ENCODE peak calls at places on chromosome 2, in five cellular contexts. M, W, P, S and J are unnamed samples.

GRCh38 chr2:7452110-7452851 is 535.1 kb downstream of the RNF144A start:
- DNase-seq in S (no peak), P (no peak), W (no peak), M (no peak), J (no peak)

GRCh38 chr2:209238765-209239584 is 184.9 kb upstream of the MAP2 start:
- DNase-seq in S (no peak), P (no peak), W (no peak), M (no peak), J (no peak)

GRCh38 chr2:99066602-99067001 is 74.9 kb upstream of the C2orf15 start:
- DNase-seq in W (peak; percentile 51), S (no peak), M (peak; percentile 73), P (no peak), J (peak; percentile 30)

GRCh38 chr2:158772306-158773078 is 22.6 kb upstream of the DAPL1 start:
- DNase-seq in P (no peak), W (no peak), M (no peak), S (no peak), J (no peak)

GRCh38 chr2:232926448-232927040 is 56.5 kb downstream of the SNORC start:
- DNase-seq in P (no peak), M (no peak), S (no peak), W (no peak), J (no peak)

GRCh38 chr2:20440001-20440560 is 6.8 kb upstream of the RHOB start:
- DNase-seq in S (no peak), W (no peak), P (no peak), M (no peak), J (no peak)

GRCh38 chr2:45857848-45858520 is 206.5 kb downstream of the PRKCE start:
- DNase-seq in M (no peak), W (no peak), S (no peak), P (no peak), J (no peak)

GRCh38 chr2:219576505-219577388 is 4.6 kb downstream of the INHA start:
- DNase-seq in S (no peak), P (no peak), M (no peak), W (no peak), J (peak; percentile 64)

GRCh38 chr2:221518937-221519635 is 53.0 kb downstream of the EPHA4 start:
- DNase-seq in P (no peak), M (no peak), S (peak; percentile 25), W (peak; percentile 87), J (peak; percentile 47)

GRCh38 chr2:196322963-196323810 is 151.8 kb upstream of the STK17B start:
- DNase-seq in M (peak; percentile 74), P (no peak), S (no peak), W (no peak), J (no peak)

GRCh38 chr2:41870948-41871522 is 176.8 kb upstream of the PKDCC start:
- DNase-seq in S (no peak), W (no peak), P (peak; percentile 26), M (peak; percentile 65), J (no peak)

GRCh38 chr2:170747921-170748320 is 22.3 kb upstream of the ERICH2 start:
- DNase-seq in M (peak; percentile 68), P (no peak), W (peak; percentile 77), S (no peak), J (no peak)

GRCh38 chr2:19611491-19612332 is 253.3 kb upstream of the OSR1 start:
- DNase-seq in W (peak; percentile 98), S (no peak), M (peak; percentile 95), P (no peak), J (no peak)

GRCh38 chr2:144357623-144358400 is 162.1 kb downstream of the ZEB2 start:
- DNase-seq in M (peak; percentile 92), S (no peak), P (no peak), W (peak; percentile 95), J (no peak)

GRCh38 chr2:46020416-46020815 is 276.8 kb upstream of the EPAS1 start:
- DNase-seq in W (no peak), M (no peak), P (no peak), S (no peak), J (no peak)

GRCh38 chr2:43080626-43081025 is 145.8 kb downstream of the ZFP36L2 start:
- DNase-seq in M (no peak), S (no peak), P (no peak), W (no peak), J (no peak)

GRCh38 chr2:85096616-85097015 is 36.6 kb upstream of the TCF7L1 start:
- DNase-seq in W (peak; percentile 69), M (no peak), P (no peak), S (no peak), J (no peak)

GRCh38 chr2:73112026-73112912 is 479 bp downstream of the RAB11FIP5 start:
- DNase-seq in M (peak; percentile 59), S (peak; percentile 40), P (peak; percentile 28), W (no peak), J (no peak)

GRCh38 chr2:223416826-223417610 is 185.1 kb downstream of the SCG2 start:
- DNase-seq in S (no peak), M (peak; percentile 34), P (peak; percentile 15), W (no peak), J (no peak)

GRCh38 chr2:86821842-86822241 is 31.1 kb upstream of the CD8A start:
- DNase-seq in S (no peak), W (no peak), M (no peak), P (no peak), J (no peak)

GRCh38 chr2:199455533-199456382 is 2.0 kb downstream of the SATB2 start:
- DNase-seq in W (peak; percentile 58), M (peak; percentile 30), P (no peak), S (no peak), J (peak; percentile 68)

DNA sequence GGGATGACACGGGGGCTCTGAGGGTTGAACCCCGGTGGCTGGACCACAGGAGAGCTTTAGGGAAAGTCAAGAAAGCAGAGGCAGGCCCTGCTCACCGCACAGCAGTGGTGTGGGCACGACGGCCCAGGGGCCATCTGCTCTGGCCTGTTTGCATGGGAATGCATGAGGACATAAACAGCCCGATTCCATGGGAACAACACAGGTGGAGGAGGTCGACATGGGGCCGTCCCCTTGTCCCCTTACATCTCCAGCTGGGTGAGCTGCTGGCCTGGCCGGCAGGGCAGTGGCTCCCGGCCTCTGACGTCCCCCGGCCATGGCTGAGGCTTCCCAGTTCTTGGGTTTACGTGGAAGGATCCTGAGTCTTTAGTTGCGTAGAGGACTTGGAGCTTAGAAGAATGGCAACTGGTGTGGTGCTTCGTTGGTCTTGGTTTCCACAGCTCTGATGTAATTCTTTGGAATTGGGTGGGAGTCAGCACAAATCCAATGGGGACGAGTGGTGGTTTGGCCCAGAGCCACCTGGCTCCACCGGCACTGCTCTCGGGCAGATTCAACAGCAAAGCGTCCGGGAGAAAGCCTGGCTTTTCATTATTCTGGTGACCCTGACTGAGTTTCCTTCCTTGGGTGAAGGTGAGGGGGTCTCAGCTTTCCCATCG is 98.3 kb upstream of the HDAC4 start:
- DNase-seq in S (no peak), M (peak; percentile 90), W (no peak), P (peak; percentile 67), J (no peak)
- H3K4me3 ChIP-seq in S (no peak overlapping the region), M (no peak overlapping the region), W (no peak overlapping the region), P (no peak overlapping the region), J (no peak overlapping the region)

DNA sequence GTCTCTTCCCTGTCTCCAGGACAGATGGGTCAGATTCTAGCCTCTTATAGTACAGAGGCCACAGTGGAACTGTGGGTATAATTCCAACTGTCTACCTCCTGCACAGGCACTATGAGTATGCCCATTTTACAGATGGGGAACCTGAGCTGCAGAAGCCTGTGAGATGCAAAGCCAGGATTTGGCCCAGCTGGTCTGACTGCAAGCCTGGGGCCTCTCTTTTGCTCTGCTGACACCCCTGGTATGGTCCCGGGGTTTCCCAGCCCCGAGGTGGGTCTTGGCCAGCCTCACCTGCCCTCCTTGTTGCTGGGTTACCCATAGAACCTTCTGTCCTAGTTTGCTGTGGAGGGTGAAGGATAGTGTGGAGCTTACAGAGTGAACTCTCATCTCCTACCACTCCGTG is 9.8 kb downstream of the HS6ST1 start:
- DNase-seq in P (peak; percentile 3), S (no peak), W (no peak), M (no peak), J (no peak)
- H3K4me1 ChIP-seq in P (peaks cover 90% of the 10 kb centered on the region), S (peaks cover 99% of the 10 kb centered on the region), W (peaks cover 36% of the 10 kb centered on the region), M (peaks cover 23% of the 10 kb centered on the region), J (peaks cover 13% of the 10 kb centered on the region)

DNA sequence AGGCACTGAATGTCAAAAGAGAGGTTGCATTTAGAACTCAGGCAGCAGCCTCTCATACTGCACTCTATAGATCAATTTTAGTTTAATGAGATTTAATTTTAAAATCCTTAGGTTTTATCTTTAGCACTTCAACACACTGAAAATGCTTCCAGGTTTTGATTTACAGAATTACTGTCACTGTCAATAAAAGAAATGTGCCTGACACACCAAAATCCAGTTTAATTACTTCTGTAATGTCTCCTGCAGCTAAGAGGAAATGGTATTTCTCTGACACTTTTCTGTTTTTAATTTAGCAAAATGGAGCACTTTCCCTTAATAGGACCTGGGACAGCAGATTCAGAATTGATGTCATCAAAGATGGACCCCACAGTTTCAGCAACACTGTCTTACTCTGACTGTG is 576.6 kb downstream of the NRXN1 start:
- DNase-seq in P (no peak), W (no peak), M (no peak), S (no peak), J (no peak)
- H3K27me3 ChIP-seq in P (no peaks in the 10 kb centered on the region), W (no peaks in the 10 kb centered on the region), M (no peaks in the 10 kb centered on the region), S (no peaks in the 10 kb centered on the region), J (no peaks in the 10 kb centered on the region)

DNA sequence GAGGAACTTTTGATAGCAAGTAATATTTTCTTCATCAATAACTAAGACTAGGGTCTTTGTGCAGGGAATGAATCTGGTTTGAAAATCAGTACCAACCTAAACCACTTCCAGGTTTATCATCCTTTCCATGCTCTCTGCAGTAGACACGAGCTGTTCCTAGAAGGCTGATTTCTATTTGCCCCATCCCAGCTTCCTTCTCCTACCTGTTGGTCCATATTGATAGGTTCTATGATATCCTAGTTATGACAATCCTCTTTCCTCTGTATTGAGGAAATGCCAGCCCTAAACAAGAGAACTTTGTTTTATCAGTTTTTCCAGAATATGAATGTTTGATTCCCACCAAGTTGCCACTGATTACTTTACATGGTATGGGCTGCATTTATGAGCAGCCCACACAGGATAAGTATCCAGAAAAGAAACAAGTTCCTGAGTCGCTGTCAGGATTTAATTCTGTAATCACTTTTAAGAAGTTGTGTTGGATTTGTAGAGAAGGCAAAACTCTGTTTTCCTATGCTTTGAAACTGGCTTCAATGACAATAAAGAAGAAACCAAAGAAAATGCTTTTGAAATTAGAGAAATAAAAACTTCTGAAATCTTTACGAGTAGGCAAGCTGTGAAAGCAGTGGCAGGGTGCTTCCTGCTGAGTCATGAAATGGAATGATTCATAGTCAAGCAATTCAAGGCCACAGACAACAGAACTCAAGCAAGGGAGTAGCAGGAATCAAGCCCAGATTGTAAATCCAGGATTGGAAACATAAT is 37.3 kb upstream of the TANK start:
- DNase-seq in S (peak; percentile 64), P (no peak), W (peak; percentile 80), M (peak; percentile 92), J (peak; percentile 52)
- H3K4me3 ChIP-seq in S (no peak overlapping the region), P (no peak overlapping the region), W (peak overlapping the region; percentile 47), M (no peak overlapping the region), J (no peak overlapping the region)